ENCODE peak calls at places on chromosome 14, in nine cellular contexts. M, L, T, W, G, O, I, U and S are unnamed samples.

GRCh38 chr14:98494582-98494981 is 777.4 kb downstream of the BCL11B start:
- DNase-seq in M (no peak), L (no peak), T (no peak), W (no peak), G (no peak), O (no peak), I (peak; percentile 98), U (no peak), S (peak; percentile 83)

GRCh38 chr14:33483110-33483509 is 467.8 kb downstream of the EGLN3 start:
- DNase-seq in M (no peak), L (no peak), T (no peak), W (no peak), G (no peak), O (no peak), I (no peak), U (no peak), S (no peak)

GRCh38 chr14:52112336-52113018 is 43.6 kb upstream of the NID2 start:
- DNase-seq in M (no peak), L (no peak), T (no peak), W (no peak), G (no peak), O (no peak), I (peak; percentile 90), U (no peak), S (peak; percentile 28)

GRCh38 chr14:100651999-100652508 is 64.8 kb upstream of the BEGAIN start:
- DNase-seq in M (no peak), L (no peak), T (no peak), W (no peak), G (no peak), O (no peak), I (peak; percentile 61), U (peak; percentile 85), S (no peak)

GRCh38 chr14:89445252-89445973 is 28.4 kb upstream of the FOXN3 start:
- DNase-seq in M (no peak), L (no peak), T (no peak), W (peak; percentile 36), G (peak; percentile 6), O (no peak), I (no peak), U (no peak), S (no peak)

GRCh38 chr14:105484069-105484996 is 2.4 kb upstream of the CRIP1 start:
- DNase-seq in M (no peak), L (no peak), T (peak; percentile 31), W (no peak), G (peak; percentile 19), O (no peak), I (no peak), U (no peak), S (no peak)

GRCh38 chr14:67815573-67816235 is 686 bp downstream of the ZFYVE26 start:
- DNase-seq in M (peak; percentile 27), L (peak; percentile 37), T (no peak), W (no peak), G (no peak), O (peak; percentile 21), I (peak; percentile 57), U (no peak), S (peak; percentile 4)

GRCh38 chr14:106185837-106186233 is 659.5 kb downstream of the TMEM121 start:
- DNase-seq in M (no peak), L (no peak), T (peak; percentile 18), W (peak; percentile 87), G (peak; percentile 45), O (peak; percentile 37), I (no peak), U (no peak), S (peak; percentile 10)

GRCh38 chr14:79820866-79821535 is 390.3 kb downstream of the DIO2 start:
- DNase-seq in M (no peak), L (no peak), T (no peak), W (no peak), G (no peak), O (no peak), I (no peak), U (no peak), S (no peak)

GRCh38 chr14:88986146-88986841 is 161.8 kb downstream of the TTC8 start:
- DNase-seq in M (no peak), L (peak; percentile 32), T (no peak), W (no peak), G (no peak), O (no peak), I (no peak), U (no peak), S (peak; percentile 66)

GRCh38 chr14:20332386-20332945 is 613 bp downstream of the CCNB1IP1 start:
- DNase-seq in M (peak; percentile 31), L (no peak), T (peak; percentile 28), W (no peak), G (no peak), O (no peak), I (no peak), U (peak; percentile 24), S (no peak)

GRCh38 chr14:45526715-45527549 is 273.9 kb upstream of the MIS18BP1 start:
- DNase-seq in M (peak; percentile 85), L (peak; percentile 0), T (no peak), W (peak; percentile 37), G (no peak), O (peak; percentile 27), I (peak; percentile 57), U (peak; percentile 25), S (peak; percentile 76)